ENCODE peak calls at places on chromosomes 13 and 19, in ten cellular contexts. E is NCI-H524 treated with DMSO at 0.1 percent for 48 hours; D is activated naive CD8-positive, alpha-beta T cell treated with anti-CD3 and anti-CD28 coated beads, Interleukin-2, amount 10 ng/mL, durations not matched to agents 7 days and 5 days; A is AG08395; B is NCI-H1105; F is keratinocyte; Z is non-pigmented ciliary epithelial cell; T is EL; P is HFFc6; C is astrocyte of the spinal cord. U is an unnamed sample.

GRCh38 chr19:16326401-16327130 is 1.9 kb downstream of the KLF2 start:
- DNase-seq in D (peak; percentile 66), T (peak; percentile 16), A (no peak), F (no peak), B (no peak), C (no peak), E (no peak), P (no peak), Z (no peak), U (no peak)

GRCh38 chr13:69683921-69684663 is 423.5 kb upstream of the ATXN8OS start:
- DNase-seq in E (no peak), T (no peak), F (no peak), C (no peak), D (no peak), Z (no peak), A (no peak), P (no peak), B (no peak), U (no peak)

GRCh38 chr13:76976488-76976887 is 15.4 kb upstream of the CLN5 start:
- DNase-seq in A (no peak), C (peak; percentile 27), Z (no peak), P (peak; percentile 30), E (no peak), D (no peak), B (no peak), T (peak; percentile 58), F (no peak), U (no peak)

GRCh38 chr19:7729831-7730285 is 2.1 kb downstream of the CLEC4G start:
- DNase-seq in E (no peak), Z (no peak), A (no peak), B (peak; percentile 16), C (no peak), T (no peak), P (no peak), D (no peak), F (no peak), U (no peak)

GRCh38 chr19:45924891-45925447 is 10.4 kb upstream of the NANOS2 start:
- DNase-seq in P (no peak), Z (no peak), A (no peak), C (no peak), E (no peak), F (no peak), T (no peak), D (no peak), B (no peak), U (no peak)

GRCh38 chr13:110371550-110372465 is 64.7 kb downstream of the COL4A2 start:
- DNase-seq in Z (no peak), P (no peak), E (no peak), T (no peak), D (no peak), B (no peak), C (peak; percentile 45), F (no peak), A (no peak), U (no peak)

GRCh38 chr13:50400035-50400726 is 384.9 kb downstream of the KCNRG start:
- DNase-seq in B (no peak), A (no peak), E (no peak), T (peak; percentile 47), F (no peak), D (no peak), P (no peak), Z (no peak), C (no peak), U (no peak)

GRCh38 chr13:90414691-90415596 is 932.5 kb upstream of the MIR17HG start:
- DNase-seq in E (no peak), B (no peak), Z (peak; percentile 71), P (peak; percentile 62), D (no peak), F (no peak), T (peak; percentile 78), C (peak; percentile 76), A (peak; percentile 74), U (no peak)

GRCh38 chr19:43699506-43700367 is 16.1 kb upstream of the IRGC start:
- DNase-seq in C (peak; percentile 43), T (peak; percentile 54), D (peak; percentile 41), A (no peak), E (no peak), F (no peak), B (no peak), P (no peak), Z (no peak), U (no peak)

GRCh38 chr13:34435338-34435737 is 506.7 kb upstream of the NBEA start:
- DNase-seq in T (peak; percentile 74), P (peak; percentile 45), F (no peak), Z (no peak), D (no peak), C (peak; percentile 29), A (peak; percentile 60), E (no peak), B (no peak), U (no peak)

GRCh38 chr13:35474551-35474950 is 1.9 kb downstream of the MAB21L1 start:
- DNase-seq in Z (no peak), B (no peak), F (no peak), P (no peak), T (peak; percentile 38), A (no peak), D (no peak), C (peak; percentile 13), E (peak; percentile 51), U (no peak)

GRCh38 chr19:18718015-18718526 is 34.6 kb downstream of the CRTC1 start:
- DNase-seq in A (no peak), D (no peak), F (no peak), B (no peak), Z (no peak), P (no peak), C (no peak), T (no peak), E (no peak), U (no peak)

GRCh38 chr13:71867101-71867814 is at the start of gene DACH1:
- DNase-seq in Z (peak; percentile 51), A (peak; percentile 25), B (peak; percentile 34), E (peak; percentile 94), C (peak; percentile 65), P (peak; percentile 8), D (peak; percentile 23), T (peak; percentile 38), F (no peak), U (no peak)

GRCh38 chr19:2254052-2254872 is 2.0 kb downstream of the JSRP1 start:
- DNase-seq in B (no peak), E (no peak), Z (no peak), A (no peak), F (no peak), D (no peak), C (no peak), P (no peak), T (no peak), U (no peak)